ENCODE peak calls at places on chromosomes 3 and 15, in six cellular contexts. B, I, H, D, Z and M are unnamed samples. For H3K4me1, the result is how much of the 10 kb centered on the place peaks cover.

GRCh38 chr3:8539419-8539818 is 37.8 kb downstream of the LMCD1 start:
- DNase-seq in Z (no peak), D (no peak), H (no peak), I (no peak), B (no peak), M (no peak)

GRCh38 chr15:93985173-93985572 is 246.2 kb upstream of the MCTP2 start:
- DNase-seq in H (no peak), B (no peak), I (no peak), D (no peak), Z (no peak), M (no peak)

GRCh38 chr3:123861081-123861836 is 22.9 kb downstream of the MYLK start:
- DNase-seq in I (no peak), Z (no peak), D (no peak), H (no peak), B (no peak), M (no peak)

GRCh38 chr3:42164635-42165034 is 73.5 kb downstream of the TRAK1 start:
- DNase-seq in Z (no peak), I (no peak), H (peak), B (peak), D (no peak), M (no peak)

GRCh38 chr3:124410471-124410870 is 319.8 kb upstream of the UMPS start:
- DNase-seq in Z (no peak), B (no peak), I (no peak), D (no peak), H (no peak), M (no peak)

GRCh38 chr15:74320358-74321247 is 46.8 kb downstream of the CYP11A1 start:
- DNase-seq in H (no peak), I (peak), Z (peak), B (no peak), D (peak), M (peak)

GRCh38 chr3:155101398-155101797 is 21.3 kb downstream of the MME start:
- DNase-seq in H (no peak), Z (no peak), I (no peak), D (peak), B (no peak), M (peak)

GRCh38 chr3:154427685-154428291 is 2.2 kb downstream of the GPR149 start:
- DNase-seq in Z (no peak), H (no peak), I (no peak), B (peak), D (peak), M (peak)

GRCh38 chr3:109175411-109175810 is 38.9 kb downstream of the C3orf85 start:
- DNase-seq in Z (no peak), H (no peak), D (no peak), B (no peak), I (no peak), M (peak)

GRCh38 chr15:74869726-74870407 is 3.3 kb downstream of the SCAMP2 start:
- DNase-seq in Z (peak), B (peak), I (peak), D (peak), H (peak), M (peak)

GRCh38 chr15:80706161-80706560 is 11.1 kb downstream of the ABHD17C start:
- DNase-seq in D (no peak), I (no peak), H (no peak), Z (no peak), B (no peak), M (no peak)

GRCh38 chr3:155805204-155805801 is 775 bp downstream of the C3orf33 start:
- DNase-seq in I (peak), D (peak), H (peak), B (peak), Z (peak), M (peak)

GRCh38 chr3:101780661-101781060 is 1.6 kb downstream of the NXPE3 start:
- DNase-seq in I (peak), Z (no peak), H (no peak), B (peak), D (peak), M (no peak)

GRCh38 chr3:58868101-58868779 is 181.6 kb downstream of the CFAP20DC start:
- DNase-seq in D (no peak), B (no peak), I (no peak), H (no peak), Z (no peak), M (no peak)

GRCh38 chr3:24472358-24472757 is 22.3 kb downstream of the THRB start:
- DNase-seq in D (no peak), Z (no peak), I (no peak), H (no peak), B (no peak), M (no peak)

GRCh38 chr3:151437047-151437446 is 23.8 kb downstream of the IGSF10 start:
- DNase-seq in Z (no peak), I (no peak), H (no peak), B (no peak), D (no peak), M (no peak)

GRCh38 chr3:39344746-39345344 is 15.3 kb downstream of the CCR8 start:
- DNase-seq in D (no peak), I (no peak), H (no peak), Z (no peak), B (no peak), M (no peak)

GRCh38 chr15:60544581-60545115 is 65.7 kb upstream of the ICE2 start:
- DNase-seq in B (no peak), I (no peak), D (no peak), H (no peak), Z (no peak), M (no peak)

GRCh38 chr3:192745150-192745549 is 17.8 kb upstream of the FGF12 start:
- DNase-seq in D (no peak), H (no peak), I (no peak), B (no peak), Z (no peak), M (no peak)

DNA sequence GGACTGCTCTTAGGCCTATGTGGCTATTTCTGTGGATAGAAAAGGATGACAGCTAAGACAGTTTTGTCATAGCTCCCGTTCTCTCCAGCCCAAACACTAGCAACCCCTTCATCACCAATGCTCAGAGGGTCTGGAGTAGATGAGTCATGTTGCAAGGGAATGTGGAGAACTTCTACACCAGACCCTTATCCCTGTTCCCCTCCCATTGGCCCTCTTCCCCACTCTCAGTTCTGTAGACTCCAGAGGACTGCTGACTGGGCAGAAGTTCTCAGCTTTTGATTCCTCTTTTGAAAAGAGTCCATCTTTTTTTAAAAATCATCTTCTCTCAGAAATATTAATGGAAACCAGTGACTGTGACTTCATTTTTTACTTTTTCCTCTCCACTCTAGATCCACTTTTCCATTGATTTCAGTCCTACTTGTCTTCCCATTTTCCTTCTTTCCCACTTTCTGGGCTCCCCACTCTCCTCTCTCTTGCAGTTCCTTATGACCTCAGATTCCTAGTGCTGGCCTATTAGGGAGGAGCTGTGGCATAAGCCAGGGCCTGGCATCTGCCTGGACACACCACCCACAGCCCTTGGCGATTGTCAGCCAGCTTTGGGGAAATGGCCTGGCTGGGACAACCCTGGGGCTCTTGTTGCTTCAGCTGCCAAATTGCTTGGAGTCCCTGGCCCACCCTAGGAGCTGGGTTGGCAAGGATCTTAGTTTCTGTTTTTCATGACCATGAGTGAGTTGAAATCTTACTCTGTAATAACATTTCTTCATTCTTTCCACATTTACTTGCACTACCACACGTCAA is 2.2 kb upstream of the MYZAP start:
- DNase-seq in D (no peak), I (no peak), B (no peak), Z (no peak), H (no peak), M (no peak)
- H3K4me1 ChIP-seq in D (under half), I (under half), B (under half), Z (under half), H (under half), M (under half)

GRCh38 chr3:31532587-31533168 is at the start of gene STT3B:
- DNase-seq in B (peak), D (no peak), H (peak), I (peak), Z (peak), M (peak)
- TF ChIP-seq CTCF in B (no peak), D (peak), H (no peak), I (no peak), Z (no peak), M (no peak)

DNA sequence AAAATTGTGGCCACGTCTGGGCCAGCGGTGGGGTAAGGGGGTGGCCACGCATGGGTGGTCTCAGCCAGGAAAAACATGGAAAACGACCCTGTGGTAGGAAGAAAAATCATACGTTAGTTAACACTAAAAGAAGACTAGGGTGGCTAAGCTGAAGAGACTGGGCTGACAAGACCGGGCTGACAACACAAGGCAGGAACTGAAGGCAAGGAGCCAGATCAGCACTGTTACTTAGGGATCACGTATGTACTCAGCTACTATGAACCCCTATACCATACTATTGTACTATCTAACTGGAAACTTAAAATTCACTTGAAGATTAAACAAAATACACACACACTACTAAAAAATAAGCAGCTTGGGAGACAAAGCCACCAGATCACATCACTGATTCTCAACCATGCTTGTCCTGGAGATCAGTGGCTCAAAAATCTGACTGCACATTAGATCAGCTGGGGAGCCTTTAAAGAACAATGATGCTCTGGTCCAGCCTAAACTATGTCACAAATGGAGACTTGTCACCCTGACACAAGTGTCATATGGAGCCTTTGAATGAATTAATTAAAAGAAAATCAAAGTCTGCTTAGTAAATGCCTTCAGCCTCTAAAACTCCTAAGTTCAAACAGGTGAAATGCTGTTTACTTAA is 442.2 kb downstream of the SHQ1 start:
- DNase-seq in I (no peak), Z (no peak), B (no peak), H (no peak), D (peak), M (peak)
- H3K4me1 ChIP-seq in I (under half), Z (under half), B (half or more), H (under half), D (under half), M (under half)

DNA sequence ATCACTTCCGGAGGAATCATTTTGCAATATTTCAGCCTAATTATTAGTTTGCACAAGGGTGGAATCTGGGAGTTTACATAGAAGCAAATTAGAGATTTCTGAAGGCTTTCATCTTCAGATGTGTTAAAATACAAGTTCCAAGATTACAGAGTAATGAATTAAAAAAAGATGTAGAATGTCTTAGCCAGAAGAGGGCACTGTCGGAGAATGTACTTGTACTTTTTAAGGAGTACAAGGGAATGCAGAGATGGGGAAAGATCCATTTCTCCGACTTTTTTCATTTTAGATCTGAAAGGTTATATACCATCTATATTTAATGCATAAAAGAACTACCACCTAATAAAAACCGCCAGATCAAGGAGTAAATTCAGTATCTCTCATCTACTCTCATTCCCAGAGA is 43.1 kb upstream of the WDR5B start:
- DNase-seq in H (no peak), B (no peak), D (no peak), I (no peak), Z (no peak), M (peak)
- TF ChIP-seq CTCF in H (no peak), B (no peak), D (peak), I (peak), Z (no peak), M (peak)

DNA sequence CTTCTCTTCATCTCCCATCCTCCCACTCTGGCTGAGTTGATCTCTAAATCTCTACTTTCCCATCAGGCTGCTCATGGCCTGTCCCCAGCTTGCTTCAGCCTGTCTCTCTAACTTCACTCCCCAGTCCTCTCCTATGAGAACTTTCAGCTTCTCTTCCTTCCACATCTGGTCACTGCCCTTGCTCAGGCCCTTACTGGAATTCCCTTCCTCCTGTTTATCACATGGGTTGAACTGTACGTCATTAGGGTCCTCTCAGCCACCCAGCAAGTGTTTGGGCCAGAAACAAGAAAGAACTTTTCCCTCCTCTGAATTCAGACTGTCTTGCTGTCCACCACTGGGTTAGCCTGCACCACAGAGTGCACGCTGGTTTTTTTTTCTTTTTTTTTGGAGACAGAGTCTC is 5.0 kb downstream of the PTPN23 start:
- DNase-seq in H (no peak), B (no peak), Z (no peak), I (no peak), D (no peak), M (no peak)
- H3K4me1 ChIP-seq in H (under half), B (under half), Z (under half), I (under half), D (under half), M (under half)

DNA sequence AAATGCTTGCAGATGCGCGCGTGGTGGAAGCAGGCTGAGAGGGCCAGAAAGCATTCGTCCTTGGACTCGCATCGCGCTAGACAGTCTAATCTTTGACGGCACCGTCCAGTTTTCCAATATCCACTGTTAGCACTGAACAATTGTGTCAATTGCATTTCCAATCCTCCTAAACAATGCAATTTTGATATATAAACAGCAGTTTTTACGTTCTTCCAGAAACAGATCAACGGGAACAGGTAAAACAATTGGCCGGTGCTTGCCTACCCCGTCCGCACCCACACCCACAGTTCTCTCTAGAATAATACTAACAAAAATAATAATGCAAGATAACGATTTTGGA is 17.2 kb downstream of the CPN2 start:
- DNase-seq in B (no peak), Z (no peak), I (no peak), H (no peak), D (no peak), M (no peak)
- TF ChIP-seq CTCF in B (peak), Z (no peak), I (no peak), H (no peak), D (no peak), M (no peak)

GRCh38 chr15:71275566-71276354 is 160.5 kb downstream of the THSD4 start:
- DNase-seq in Z (no peak), H (no peak), I (no peak), D (no peak), B (no peak), M (no peak)

GRCh38 chr15:71275098-71275497 is 159.8 kb downstream of the THSD4 start:
- DNase-seq in D (no peak), Z (no peak), I (no peak), B (no peak), H (no peak), M (no peak)

GRCh38 chr15:71273731-71274447 is 158.6 kb downstream of the THSD4 start:
- DNase-seq in Z (no peak), B (no peak), I (no peak), H (no peak), D (no peak), M (no peak)

GRCh38 chr15:71272932-71273331 is 157.7 kb downstream of the THSD4 start:
- DNase-seq in B (no peak), Z (no peak), H (no peak), I (no peak), D (no peak), M (peak)

DNA sequence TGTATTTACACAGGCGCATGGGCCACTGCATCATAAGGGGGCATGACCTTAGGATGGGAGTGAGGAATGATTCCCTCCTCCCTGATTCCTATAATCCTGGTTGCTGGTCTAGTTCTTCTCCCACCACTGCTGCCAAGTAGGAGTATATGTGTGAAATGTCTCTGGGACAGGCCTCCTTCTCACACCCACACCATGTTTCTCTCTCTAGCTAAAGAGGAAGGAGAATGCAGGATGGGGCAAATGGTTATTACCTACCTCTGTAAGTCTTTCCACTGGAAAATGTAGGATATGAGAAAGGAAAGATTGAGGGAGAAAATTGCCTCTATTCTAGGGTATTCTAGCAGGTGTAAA is 159.2 kb downstream of the THSD4 start:
- DNase-seq in Z (no peak), I (no peak), B (no peak), H (no peak), D (no peak), M (no peak)
- H3K4me1 ChIP-seq in Z (under half), I (under half), B (under half), H (under half), D (under half), M (under half)